ENCODE peak calls at places on chromosomes 12 and 14, in five cellular contexts. One of them, this sample, is unnamed.

GRCh38 chr12:109764123-109764522 is 50.5 kb downstream of the FAM222A start:
- DNase-seq in right cardiac atrium: no peak
- DNase-seq in HFF-Myc: no peak
- DNase-seq in Karpas-422: peak
- DNase-seq in astrocyte of the cerebellum: no peak
- DNase-seq in this sample: no peak

GRCh38 chr14:74653386-74654138 is 41.5 kb upstream of the LTBP2 start:
- DNase-seq in Karpas-422: no peak
- DNase-seq in astrocyte of the cerebellum: no peak
- DNase-seq in HFF-Myc: peak
- DNase-seq in right cardiac atrium: no peak
- DNase-seq in this sample: no peak

GRCh38 chr12:75766263-75767160 is 255.1 kb upstream of the KRR1 start:
- DNase-seq in HFF-Myc: no peak
- DNase-seq in right cardiac atrium: no peak
- DNase-seq in Karpas-422: no peak
- DNase-seq in astrocyte of the cerebellum: no peak
- DNase-seq in this sample: peak

GRCh38 chr12:109047081-109047805 is 5.1 kb upstream of the USP30 start:
- DNase-seq in Karpas-422: no peak
- DNase-seq in right cardiac atrium: no peak
- DNase-seq in HFF-Myc: no peak
- DNase-seq in astrocyte of the cerebellum: no peak
- DNase-seq in this sample: no peak

GRCh38 chr12:124011435-124012124 is 38.6 kb downstream of the ZNF664 start:
- DNase-seq in HFF-Myc: no peak
- DNase-seq in Karpas-422: no peak
- DNase-seq in astrocyte of the cerebellum: no peak
- DNase-seq in right cardiac atrium: no peak
- DNase-seq in this sample: no peak

GRCh38 chr12:106022568-106023012 is 116.2 kb downstream of the NUAK1 start:
- DNase-seq in HFF-Myc: no peak
- DNase-seq in right cardiac atrium: no peak
- DNase-seq in Karpas-422: no peak
- DNase-seq in astrocyte of the cerebellum: no peak
- DNase-seq in this sample: peak

GRCh38 chr12:51904951-51905471 is 2.3 kb upstream of the ACVRL1 start:
- DNase-seq in astrocyte of the cerebellum: no peak
- DNase-seq in HFF-Myc: no peak
- DNase-seq in right cardiac atrium: peak
- DNase-seq in Karpas-422: no peak
- DNase-seq in this sample: peak

GRCh38 chr12:50099302-50100008 is 4.4 kb upstream of the GPD1 start:
- DNase-seq in Karpas-422: no peak
- DNase-seq in HFF-Myc: no peak
- DNase-seq in right cardiac atrium: no peak
- DNase-seq in astrocyte of the cerebellum: no peak
- DNase-seq in this sample: no peak

GRCh38 chr12:105921055-105921454 is 217.7 kb downstream of the NUAK1 start:
- DNase-seq in Karpas-422: no peak
- DNase-seq in HFF-Myc: no peak
- DNase-seq in astrocyte of the cerebellum: no peak
- DNase-seq in right cardiac atrium: no peak
- DNase-seq in this sample: no peak

GRCh38 chr12:130664252-130664651 is 51.8 kb downstream of the RIMBP2 start:
- DNase-seq in HFF-Myc: no peak
- DNase-seq in astrocyte of the cerebellum: no peak
- DNase-seq in Karpas-422: no peak
- DNase-seq in right cardiac atrium: no peak
- DNase-seq in this sample: no peak

GRCh38 chr12:45458854-45459807 is 243.2 kb downstream of the ANO6 start:
- DNase-seq in HFF-Myc: no peak
- DNase-seq in astrocyte of the cerebellum: peak
- DNase-seq in Karpas-422: no peak
- DNase-seq in right cardiac atrium: no peak
- DNase-seq in this sample: no peak

GRCh38 chr12:13304924-13305323 is 108.4 kb downstream of the EMP1 start:
- DNase-seq in astrocyte of the cerebellum: no peak
- DNase-seq in right cardiac atrium: no peak
- DNase-seq in Karpas-422: no peak
- DNase-seq in HFF-Myc: no peak
- DNase-seq in this sample: no peak

GRCh38 chr12:3761116-3761770 is 8.3 kb upstream of the CRACR2A start:
- DNase-seq in astrocyte of the cerebellum: no peak
- DNase-seq in HFF-Myc: no peak
- DNase-seq in Karpas-422: no peak
- DNase-seq in right cardiac atrium: no peak
- DNase-seq in this sample: peak

GRCh38 chr12:22201101-22201500 is 133.4 kb downstream of the ST8SIA1 start:
- DNase-seq in astrocyte of the cerebellum: no peak
- DNase-seq in right cardiac atrium: no peak
- DNase-seq in HFF-Myc: no peak
- DNase-seq in Karpas-422: no peak
- DNase-seq in this sample: no peak

GRCh38 chr12:123062682-123063426 is 82.4 kb downstream of the ARL6IP4 start:
- DNase-seq in right cardiac atrium: peak
- DNase-seq in HFF-Myc: no peak
- DNase-seq in Karpas-422: peak
- DNase-seq in astrocyte of the cerebellum: no peak
- DNase-seq in this sample: no peak

GRCh38 chr12:121405211-121405610 is 5.3 kb downstream of the RNF34 start:
- DNase-seq in right cardiac atrium: no peak
- DNase-seq in HFF-Myc: no peak
- DNase-seq in Karpas-422: no peak
- DNase-seq in astrocyte of the cerebellum: no peak
- DNase-seq in this sample: no peak
- H3K4me3 ChIP-seq in right cardiac atrium: no peak
- H3K4me3 ChIP-seq in HFF-Myc: no peak
- H3K4me3 ChIP-seq in Karpas-422: no peak
- H3K4me3 ChIP-seq in astrocyte of the cerebellum: no peak
- H3K4me3 ChIP-seq in this sample: no peak

DNA sequence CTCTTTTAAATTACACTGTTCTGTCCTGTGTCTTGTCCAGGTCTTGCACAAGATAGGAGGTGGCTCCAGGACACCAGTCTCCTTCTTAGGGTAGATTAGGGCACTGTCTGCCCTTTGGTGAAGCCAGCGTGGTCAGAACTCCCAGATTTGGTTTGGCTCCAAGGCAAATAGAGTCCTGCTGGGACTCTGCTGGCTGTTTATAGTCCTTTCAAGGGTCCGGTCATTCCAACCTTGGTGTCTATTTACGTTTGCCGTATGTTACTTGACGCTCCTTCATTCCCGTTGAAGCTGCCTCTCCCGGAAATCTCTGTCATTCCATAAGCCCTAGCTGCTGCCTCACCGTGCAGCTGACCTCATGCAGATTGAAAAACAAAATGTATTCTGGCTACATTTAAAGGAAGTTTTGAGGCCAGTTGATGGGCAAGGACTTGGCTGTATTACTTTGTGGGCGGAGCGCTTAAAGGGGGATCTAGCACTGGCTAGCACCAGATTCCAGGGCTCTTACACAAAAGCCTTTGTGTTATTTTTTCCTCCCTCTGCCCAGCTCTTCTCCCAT is 180.6 kb downstream of the AKAP6 start:
- DNase-seq in astrocyte of the cerebellum: peak
- DNase-seq in right cardiac atrium: peak
- DNase-seq in HFF-Myc: peak
- DNase-seq in Karpas-422: no peak
- DNase-seq in this sample: peak
- H3K4me3 ChIP-seq in astrocyte of the cerebellum: no peak
- H3K4me3 ChIP-seq in right cardiac atrium: no peak
- H3K4me3 ChIP-seq in HFF-Myc: no peak
- H3K4me3 ChIP-seq in Karpas-422: no peak
- H3K4me3 ChIP-seq in this sample: no peak

DNA sequence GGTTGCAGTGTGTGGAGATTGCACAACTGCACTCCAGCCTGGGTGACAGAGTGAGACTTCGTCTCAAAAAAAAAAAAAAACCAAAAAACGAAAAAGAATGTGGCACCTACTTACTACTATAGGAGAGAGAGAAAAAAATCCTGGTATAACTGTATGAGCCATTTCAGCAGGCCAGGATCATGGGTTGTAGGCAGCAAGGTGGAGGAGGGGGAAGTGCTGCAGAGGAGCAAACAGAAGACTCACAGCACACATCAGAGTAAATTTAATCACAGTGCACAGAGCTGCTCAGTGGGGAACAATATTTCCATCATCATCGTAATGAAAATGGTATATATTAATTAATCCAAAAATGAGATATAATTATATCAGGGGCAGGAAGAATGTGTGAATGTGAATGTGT is 175.8 kb downstream of the SLC2A13 start:
- DNase-seq in astrocyte of the cerebellum: no peak
- DNase-seq in right cardiac atrium: no peak
- DNase-seq in Karpas-422: no peak
- DNase-seq in HFF-Myc: no peak
- DNase-seq in this sample: no peak
- H3K4me3 ChIP-seq in astrocyte of the cerebellum: no peak
- H3K4me3 ChIP-seq in right cardiac atrium: no peak
- H3K4me3 ChIP-seq in Karpas-422: no peak
- H3K4me3 ChIP-seq in HFF-Myc: no peak
- H3K4me3 ChIP-seq in this sample: no peak

DNA sequence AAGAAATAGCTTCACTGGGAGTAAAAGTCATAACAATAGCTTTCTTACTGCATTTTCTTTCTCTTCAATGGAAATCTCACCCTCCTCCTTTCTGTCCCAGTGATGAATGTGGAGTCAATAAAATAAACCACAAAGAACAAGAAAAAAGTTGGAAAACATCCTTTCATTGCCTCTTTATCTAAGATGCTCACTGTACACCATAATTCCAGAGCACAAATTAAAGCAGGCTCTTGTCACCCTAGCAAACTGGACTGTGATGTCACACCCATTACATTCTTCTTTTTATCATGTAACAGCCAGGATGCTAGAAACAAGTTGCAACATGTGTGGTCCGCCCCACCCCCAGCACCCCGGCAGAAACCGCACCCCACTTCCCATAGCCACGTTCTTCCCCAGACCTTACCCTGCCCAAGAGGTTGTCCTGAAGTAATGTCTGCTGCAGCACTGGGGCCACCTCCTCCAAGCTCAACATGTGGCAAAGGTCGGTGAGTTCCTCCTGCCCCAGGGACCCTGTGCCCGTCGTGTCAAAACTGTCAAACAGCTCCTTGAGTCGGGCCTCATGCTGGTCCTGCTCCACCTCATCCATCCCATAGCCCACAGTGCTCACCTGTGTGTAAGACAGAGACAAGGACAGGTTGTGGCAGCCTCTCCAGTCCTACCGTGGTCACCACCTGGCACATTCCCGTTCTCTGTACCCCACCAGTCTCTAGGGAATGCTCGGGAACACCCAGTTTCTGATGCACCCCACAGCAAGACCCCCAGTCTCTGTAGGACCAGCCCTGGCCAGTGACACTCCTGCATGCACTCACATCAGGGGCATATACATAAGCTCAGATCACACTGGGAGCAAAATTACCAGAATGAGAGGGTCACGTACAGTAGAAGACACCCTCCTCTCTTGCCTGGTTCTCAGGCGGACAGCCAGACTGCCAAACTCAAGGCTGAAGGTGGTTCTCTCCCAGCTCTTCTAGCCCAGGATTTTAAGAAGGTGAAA is 9.2 kb downstream of the NIN start:
- DNase-seq in right cardiac atrium: peak
- DNase-seq in HFF-Myc: no peak
- DNase-seq in astrocyte of the cerebellum: no peak
- DNase-seq in Karpas-422: peak
- DNase-seq in this sample: no peak
- H3K4me3 ChIP-seq in right cardiac atrium: no peak
- H3K4me3 ChIP-seq in HFF-Myc: no peak
- H3K4me3 ChIP-seq in astrocyte of the cerebellum: no peak
- H3K4me3 ChIP-seq in Karpas-422: peak
- H3K4me3 ChIP-seq in this sample: no peak

GRCh38 chr12:4809449-4810218 is 89.4 kb downstream of the GALNT8 start:
- DNase-seq in Karpas-422: no peak
- DNase-seq in HFF-Myc: no peak
- DNase-seq in astrocyte of the cerebellum: no peak
- DNase-seq in right cardiac atrium: peak
- DNase-seq in this sample: no peak
- H3K4me3 ChIP-seq in Karpas-422: no peak
- H3K4me3 ChIP-seq in HFF-Myc: no peak
- H3K4me3 ChIP-seq in astrocyte of the cerebellum: peak
- H3K4me3 ChIP-seq in right cardiac atrium: peak
- H3K4me3 ChIP-seq in this sample: peak

DNA sequence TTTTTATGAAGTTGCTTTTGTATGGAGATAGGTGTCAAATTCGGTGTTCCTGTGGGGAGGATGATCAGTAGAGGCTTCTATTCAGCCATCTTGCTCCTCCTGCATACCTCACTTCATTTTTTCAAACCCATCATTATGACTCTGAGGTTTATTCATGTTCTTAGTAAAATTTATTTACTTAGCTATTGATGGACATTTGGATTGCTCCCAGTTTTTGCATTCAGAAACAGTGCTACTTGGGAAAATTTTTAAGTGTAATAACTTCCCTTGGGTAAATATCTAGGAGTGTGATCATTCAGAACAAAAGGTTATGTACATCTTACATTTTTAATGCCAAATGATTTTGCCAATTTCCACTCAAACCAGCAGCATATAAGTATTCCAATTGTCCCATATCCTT is 208.3 kb downstream of the SYNE2 start:
- DNase-seq in astrocyte of the cerebellum: no peak
- DNase-seq in right cardiac atrium: no peak
- DNase-seq in HFF-Myc: no peak
- DNase-seq in Karpas-422: no peak
- DNase-seq in this sample: no peak
- H3K4me3 ChIP-seq in astrocyte of the cerebellum: no peak
- H3K4me3 ChIP-seq in right cardiac atrium: no peak
- H3K4me3 ChIP-seq in HFF-Myc: no peak
- H3K4me3 ChIP-seq in Karpas-422: no peak
- H3K4me3 ChIP-seq in this sample: no peak

GRCh38 chr14:32080001-32080510 is 3.0 kb downstream of the ARHGAP5 start:
- DNase-seq in HFF-Myc: no peak
- DNase-seq in Karpas-422: no peak
- DNase-seq in astrocyte of the cerebellum: no peak
- DNase-seq in right cardiac atrium: no peak
- DNase-seq in this sample: no peak
- H3K4me3 ChIP-seq in HFF-Myc: no peak
- H3K4me3 ChIP-seq in Karpas-422: no peak
- H3K4me3 ChIP-seq in astrocyte of the cerebellum: no peak
- H3K4me3 ChIP-seq in right cardiac atrium: no peak
- H3K4me3 ChIP-seq in this sample: no peak